ENCODE peak calls at places on chromosome 18, in four cellular contexts. V is NCI-H524; H is EL; R is stimulated activated CD8-positive, alpha-beta memory T cell treated with anti-CD3 and anti-CD28 coated beads, Interleukin-12 subunit alpha, Interleukin-12 subunit beta, amount 100 ng/mL, for 1 hour. S is an unnamed sample.

GRCh38 chr18:62788891-62789290 is 73.5 kb downstream of the PHLPP1 start:
- DNase-seq in V (no peak), H (peak; percentile 13), R (no peak), S (no peak)

GRCh38 chr18:49490246-49490762 is 3.3 kb upstream of the C18orf32 start:
- DNase-seq in V (no peak), H (no peak), R (no peak), S (no peak)

GRCh38 chr18:36350839-36351474 is 53.4 kb downstream of the FHOD3 start:
- DNase-seq in V (no peak), H (no peak), R (no peak), S (no peak)

GRCh38 chr18:40109251-40110049 is 1845.6 kb upstream of the PIK3C3 start:
- DNase-seq in V (no peak), H (no peak), R (no peak), S (no peak)

GRCh38 chr18:25818505-25818904 is 271.9 kb downstream of the SS18 start:
- DNase-seq in V (no peak), H (no peak), R (no peak), S (no peak)

GRCh38 chr18:63132819-63133200 is 186.8 kb downstream of the BCL2 start:
- DNase-seq in V (no peak), H (no peak), R (no peak), S (no peak)

GRCh38 chr18:12287684-12288405 is 20.2 kb upstream of the TUBB6 start:
- DNase-seq in V (no peak), H (peak; percentile 97), R (no peak), S (peak; percentile 78)

GRCh38 chr18:58013241-58014211 is 30.5 kb upstream of the NEDD4L start:
- DNase-seq in V (no peak), H (peak; percentile 23), R (no peak), S (no peak)

GRCh38 chr18:63016270-63016669 is 300.9 kb downstream of the PHLPP1 start:
- DNase-seq in V (peak; percentile 8), H (peak; percentile 58), R (peak; percentile 27), S (peak; percentile 78)

GRCh38 chr18:59516356-59517155 is 157.5 kb upstream of the LMAN1 start:
- DNase-seq in V (no peak), H (peak; percentile 92), R (no peak), S (peak; percentile 93)

GRCh38 chr18:63741769-63742168 is 33.4 kb upstream of the SERPINB7 start:
- DNase-seq in V (no peak), H (peak; percentile 57), R (no peak), S (peak; percentile 6)

GRCh38 chr18:48455555-48456478 is 46.6 kb upstream of the ZBTB7C start:
- DNase-seq in V (no peak), H (peak; percentile 81), R (peak; percentile 32), S (peak; percentile 96)